ENCODE peak calls at places on chromosomes 1 and 21, in four cellular contexts. One of them, this sample, is unnamed.

GRCh38 chr1:7549277-7549676 is 221.8 kb upstream of the VAMP3 start:
- DNase-seq in ovary: no peak
- DNase-seq in OCI-LY7: no peak
- DNase-seq in heart left ventricle: no peak
- DNase-seq in this sample: no peak

GRCh38 chr21:46397211-46397905 is 61.3 kb upstream of the DIP2A start:
- DNase-seq in heart left ventricle: no peak
- DNase-seq in ovary: no peak
- DNase-seq in OCI-LY7: no peak
- DNase-seq in this sample: no peak

GRCh38 chr1:20178634-20179368 is 7.1 kb upstream of the UBXN10 start:
- DNase-seq in OCI-LY7: no peak
- DNase-seq in heart left ventricle: no peak
- DNase-seq in ovary: no peak
- DNase-seq in this sample: no peak

GRCh38 chr1:93501399-93501798 is 53.5 kb downstream of the FNBP1L start:
- DNase-seq in ovary: no peak
- DNase-seq in heart left ventricle: no peak
- DNase-seq in OCI-LY7: no peak
- DNase-seq in this sample: no peak

GRCh38 chr1:29972664-29973063 is 736.3 kb downstream of the PTPRU start:
- DNase-seq in OCI-LY7: no peak
- DNase-seq in heart left ventricle: no peak
- DNase-seq in ovary: no peak
- DNase-seq in this sample: no peak

GRCh38 chr1:56265205-56265604 is 314.2 kb downstream of the PLPP3 start:
- DNase-seq in heart left ventricle: no peak
- DNase-seq in ovary: no peak
- DNase-seq in OCI-LY7: no peak
- DNase-seq in this sample: no peak

GRCh38 chr1:86429122-86429725 is 5.3 kb downstream of the CLCA2 start:
- DNase-seq in heart left ventricle: no peak
- DNase-seq in OCI-LY7: no peak
- DNase-seq in ovary: no peak
- DNase-seq in this sample: no peak

GRCh38 chr1:110225756-110226404 is 15.8 kb downstream of the KCNC4 start:
- DNase-seq in OCI-LY7: no peak
- DNase-seq in heart left ventricle: no peak
- DNase-seq in ovary: no peak
- DNase-seq in this sample: no peak

GRCh38 chr1:154420961-154421924 is 16.1 kb downstream of the IL6R start:
- DNase-seq in heart left ventricle: no peak
- DNase-seq in ovary: peak
- DNase-seq in OCI-LY7: no peak
- DNase-seq in this sample: peak

GRCh38 chr1:231679109-231679508 is 52.5 kb downstream of the DISC1 start:
- DNase-seq in ovary: no peak
- DNase-seq in OCI-LY7: no peak
- DNase-seq in heart left ventricle: no peak
- DNase-seq in this sample: no peak

GRCh38 chr1:113073457-113073950 is 506 bp downstream of the LRIG2 start:
- DNase-seq in OCI-LY7: no peak
- DNase-seq in heart left ventricle: peak
- DNase-seq in ovary: no peak
- DNase-seq in this sample: no peak

GRCh38 chr1:29900727-29901126 is 664.4 kb downstream of the PTPRU start:
- DNase-seq in OCI-LY7: no peak
- DNase-seq in heart left ventricle: peak
- DNase-seq in ovary: no peak
- DNase-seq in this sample: no peak

GRCh38 chr1:151898519-151898991 is 10.8 kb downstream of the THEM4 start:
- DNase-seq in OCI-LY7: no peak
- DNase-seq in heart left ventricle: no peak
- DNase-seq in ovary: no peak
- DNase-seq in this sample: no peak
- H3K27ac ChIP-seq in OCI-LY7: no peak
- H3K27ac ChIP-seq in heart left ventricle: no peak
- H3K27ac ChIP-seq in ovary: no peak
- H3K27ac ChIP-seq in this sample: no peak

DNA sequence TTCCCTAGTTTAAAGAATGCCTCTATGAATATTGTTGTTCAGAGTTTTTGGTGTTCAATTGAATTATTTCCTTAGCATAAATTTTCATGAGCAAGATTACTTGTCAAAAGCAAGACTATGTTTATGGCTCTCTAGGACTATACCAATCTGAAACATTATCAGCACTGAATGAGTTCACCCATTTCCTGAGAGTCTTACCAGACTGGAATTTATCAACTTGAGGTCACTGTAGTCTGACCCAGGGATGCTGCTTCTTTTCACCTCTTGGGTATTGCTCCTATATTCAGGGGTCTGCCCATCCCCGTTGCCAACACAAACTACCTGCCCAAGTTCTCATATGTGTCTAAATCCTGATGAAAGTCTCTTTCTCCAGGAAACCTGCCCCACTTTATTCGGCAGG is 42.6 kb downstream of the OPTC start:
- DNase-seq in OCI-LY7: no peak
- DNase-seq in ovary: no peak
- DNase-seq in heart left ventricle: no peak
- DNase-seq in this sample: no peak
- H3K27ac ChIP-seq in OCI-LY7: no peak
- H3K27ac ChIP-seq in ovary: no peak
- H3K27ac ChIP-seq in heart left ventricle: no peak
- H3K27ac ChIP-seq in this sample: peak

GRCh38 chr1:22831729-22832413 is 121.2 kb downstream of the EPHB2 start:
- DNase-seq in heart left ventricle: no peak
- DNase-seq in OCI-LY7: no peak
- DNase-seq in ovary: no peak
- DNase-seq in this sample: no peak

GRCh38 chr1:22832414-22832786 is 121.8 kb downstream of the EPHB2 start:
- DNase-seq in ovary: no peak
- DNase-seq in heart left ventricle: no peak
- DNase-seq in OCI-LY7: no peak
- DNase-seq in this sample: no peak

GRCh38 chr1:22829001-22829989 is 118.7 kb downstream of the EPHB2 start:
- DNase-seq in OCI-LY7: no peak
- DNase-seq in ovary: no peak
- DNase-seq in heart left ventricle: no peak
- DNase-seq in this sample: peak

GRCh38 chr1:22830131-22830566 is 119.5 kb downstream of the EPHB2 start:
- DNase-seq in heart left ventricle: no peak
- DNase-seq in ovary: no peak
- DNase-seq in OCI-LY7: no peak
- DNase-seq in this sample: no peak

DNA sequence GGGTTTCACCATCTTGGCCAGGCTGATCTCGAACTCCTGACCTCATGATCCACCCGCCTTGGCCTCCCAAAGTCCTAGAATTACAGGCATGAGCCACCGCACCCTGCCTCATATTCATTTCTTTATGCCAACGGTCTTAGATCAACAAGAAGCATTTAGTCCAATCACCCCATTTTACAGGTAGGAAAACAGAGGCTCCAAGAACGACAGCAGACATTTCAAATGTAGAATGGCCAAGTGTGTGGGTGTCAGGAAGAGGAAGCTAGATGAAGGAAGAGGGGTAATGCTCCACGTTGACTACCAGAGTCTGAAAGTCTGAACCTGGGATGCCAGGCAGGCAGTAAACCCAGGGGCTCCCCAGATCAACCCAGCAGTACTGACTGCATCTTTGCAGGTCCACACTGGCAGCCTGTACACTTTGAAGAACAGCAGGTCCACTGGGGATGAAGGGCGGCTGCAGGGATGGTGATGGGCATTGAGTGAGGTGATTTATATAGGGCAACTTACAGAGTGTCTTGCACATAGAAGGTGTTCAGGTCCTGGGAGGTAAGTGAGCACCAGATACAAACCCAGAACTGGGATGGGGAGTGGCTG is 120.2 kb downstream of the EPHB2 start:
- DNase-seq in heart left ventricle: no peak
- DNase-seq in ovary: no peak
- DNase-seq in OCI-LY7: no peak
- DNase-seq in this sample: no peak
- H3K27ac ChIP-seq in heart left ventricle: no peak
- H3K27ac ChIP-seq in ovary: no peak
- H3K27ac ChIP-seq in OCI-LY7: no peak
- H3K27ac ChIP-seq in this sample: no peak

GRCh38 chr1:15764269-15764764 is 5.7 kb downstream of the FBLIM1 start:
- DNase-seq in OCI-LY7: no peak
- DNase-seq in ovary: no peak
- DNase-seq in heart left ventricle: no peak
- DNase-seq in this sample: no peak
- H3K27ac ChIP-seq in OCI-LY7: no peak
- H3K27ac ChIP-seq in ovary: no peak
- H3K27ac ChIP-seq in heart left ventricle: no peak
- H3K27ac ChIP-seq in this sample: no peak

GRCh38 chr1:201989354-201990128 is 7.1 kb downstream of the RNPEP start:
- DNase-seq in OCI-LY7: no peak
- DNase-seq in ovary: peak
- DNase-seq in heart left ventricle: peak
- DNase-seq in this sample: no peak
- H3K27ac ChIP-seq in OCI-LY7: no peak
- H3K27ac ChIP-seq in ovary: no peak
- H3K27ac ChIP-seq in heart left ventricle: no peak
- H3K27ac ChIP-seq in this sample: no peak

GRCh38 chr21:34195365-34195764 is 122.0 kb downstream of the MRPS6 start:
- DNase-seq in heart left ventricle: no peak
- DNase-seq in OCI-LY7: no peak
- DNase-seq in ovary: no peak
- DNase-seq in this sample: no peak
- H3K27ac ChIP-seq in heart left ventricle: no peak
- H3K27ac ChIP-seq in OCI-LY7: no peak
- H3K27ac ChIP-seq in ovary: no peak
- H3K27ac ChIP-seq in this sample: no peak

This sample was measured in right lobe of liver.